ENCODE peak calls at places on chromosomes 11 and 22, in nine cellular contexts. Q, U, O, B, R, W, D, X and N are unnamed samples.

GRCh38 chr11:6737872-6738466 is 33.8 kb downstream of the OR2AG2 start:
- DNase-seq in D (no peak), X (peak), W (no peak), Q (peak), B (no peak), O (peak), U (peak), R (no peak), N (peak)

GRCh38 chr22:36365020-36365411 is 22.8 kb downstream of the MYH9 start:
- DNase-seq in W (peak), U (peak), D (peak), B (no peak), Q (peak), O (peak), R (no peak), X (no peak), N (peak)

GRCh38 chr11:11880179-11880578 is 38.4 kb downstream of the USP47 start:
- DNase-seq in D (no peak), X (no peak), B (no peak), Q (no peak), R (no peak), U (no peak), W (no peak), O (no peak), N (no peak)

GRCh38 chr11:83674498-83674897 is 388.3 kb upstream of the CCDC90B start:
- DNase-seq in O (no peak), B (no peak), X (no peak), Q (no peak), U (no peak), W (no peak), R (no peak), D (no peak), N (no peak)

GRCh38 chr11:1546536-1547466 is 25.3 kb downstream of the DUSP8 start:
- DNase-seq in X (peak), B (peak), D (peak), W (no peak), R (peak), O (peak), U (peak), Q (peak), N (no peak)

GRCh38 chr22:17891427-17892167 is 117.3 kb upstream of the BID start:
- DNase-seq in B (no peak), R (no peak), Q (no peak), X (no peak), D (no peak), W (no peak), O (peak), U (no peak), N (no peak)

GRCh38 chr11:36033936-36034335 is 90.1 kb downstream of the LDLRAD3 start:
- DNase-seq in U (no peak), B (no peak), D (no peak), X (no peak), O (no peak), Q (no peak), W (no peak), R (no peak), N (no peak)

GRCh38 chr11:7749456-7749855 is 43.2 kb upstream of the OVCH2 start:
- DNase-seq in R (no peak), W (no peak), O (no peak), B (no peak), D (no peak), Q (no peak), X (no peak), U (peak), N (no peak)

GRCh38 chr22:39545310-39546063 is 12.9 kb upstream of the RPS19BP1 start:
- DNase-seq in D (no peak), B (no peak), O (no peak), R (no peak), Q (no peak), U (no peak), W (no peak), X (peak), N (no peak)

GRCh38 chr22:45600791-45601730 is 70.6 kb upstream of the ATXN10 start:
- DNase-seq in Q (no peak), X (no peak), D (no peak), W (no peak), O (no peak), R (no peak), B (no peak), U (peak), N (no peak)

GRCh38 chr22:19872779-19873137 is 18.1 kb upstream of the GNB1L start:
- DNase-seq in U (no peak), O (no peak), X (no peak), R (peak), D (peak), Q (no peak), B (peak), W (no peak), N (no peak)

GRCh38 chr22:32499666-32500065 is 25.1 kb downstream of the FBXO7 start:
- DNase-seq in D (no peak), R (no peak), Q (no peak), O (no peak), B (no peak), X (no peak), U (no peak), W (no peak), N (no peak)

GRCh38 chr11:73216466-73216865 is 1.6 kb upstream of the P2RY2 start:
- DNase-seq in U (no peak), D (no peak), R (no peak), X (no peak), B (no peak), W (no peak), Q (no peak), O (no peak), N (no peak)

GRCh38 chr11:66546966-66547661 is 411 bp downstream of the ACTN3 start:
- DNase-seq in U (no peak), B (no peak), W (no peak), O (no peak), D (no peak), R (no peak), X (peak), Q (no peak), N (no peak)

GRCh38 chr11:73262851-73263495 is 9.2 kb upstream of the P2RY6 start:
- DNase-seq in U (peak), X (no peak), B (no peak), O (no peak), D (no peak), W (peak), R (no peak), Q (no peak), N (peak)

GRCh38 chr22:35861451-35861850 is 143.8 kb downstream of the APOL5 start:
- DNase-seq in X (no peak), W (no peak), B (no peak), R (no peak), O (no peak), D (no peak), U (no peak), Q (no peak), N (no peak)

GRCh38 chr11:120674537-120674936 is 163.0 kb downstream of the GRIK4 start:
- DNase-seq in Q (no peak), R (no peak), X (no peak), O (no peak), B (no peak), U (peak), W (no peak), D (no peak), N (no peak)

GRCh38 chr11:118272001-118272400 is 7.9 kb upstream of the MPZL2 start:
- DNase-seq in W (no peak), Q (no peak), X (no peak), B (no peak), U (no peak), R (no peak), O (no peak), D (no peak), N (no peak)

GRCh38 chr11:118851970-118852369 is 31.7 kb upstream of the CXCR5 start:
- DNase-seq in Q (no peak), O (no peak), W (no peak), U (no peak), B (no peak), R (no peak), X (peak), D (no peak), N (no peak)

GRCh38 chr22:21766933-21767462 is 31.4 kb upstream of the YPEL1 start:
- DNase-seq in O (no peak), Q (no peak), X (no peak), B (peak), U (no peak), R (no peak), D (no peak), W (no peak), N (no peak)

GRCh38 chr11:62933285-62933684 is 12.1 kb upstream of the CHRM1 start:
- DNase-seq in B (no peak), O (no peak), W (no peak), Q (no peak), R (no peak), X (no peak), U (no peak), D (no peak), N (no peak)